ENCODE peak calls at places on chromosomes 13 and 19, in five cellular contexts. K is fibroblast of the aortic adventitia, A is GM10248, W is AG09319, T is mammary epithelial cell. F is an unnamed sample.

GRCh38 chr13:77565635-77566034 is 30.1 kb downstream of the SCEL start:
- DNase-seq in T (peak; percentile 16), K (peak; percentile 59), A (peak; percentile 34), W (no peak), F (no peak)

GRCh38 chr19:5340637-5341447 is at the start of gene PTPRS:
- DNase-seq in W (peak; percentile 32), A (peak; percentile 84), T (peak; percentile 69), K (peak; percentile 60), F (peak; percentile 95)

GRCh38 chr13:60178327-60178726 is 14.6 kb upstream of the DIAPH3 start:
- DNase-seq in K (no peak), T (no peak), W (no peak), A (no peak), F (no peak)

GRCh38 chr13:109253316-109253715 is 533.1 kb downstream of the IRS2 start:
- DNase-seq in A (no peak), W (no peak), K (no peak), T (no peak), F (no peak)

GRCh38 chr19:38736413-38737280 is 7.6 kb downstream of the CAPN12 start:
- DNase-seq in A (peak; percentile 91), T (peak; percentile 36), W (no peak), K (no peak), F (no peak)

GRCh38 chr13:54647275-54647674 is 1618.7 kb downstream of the OLFM4 start:
- DNase-seq in T (no peak), K (no peak), W (no peak), A (no peak), F (no peak)

GRCh38 chr13:101149735-101150380 is 266.4 kb downstream of the NALCN start:
- DNase-seq in K (peak; percentile 59), A (no peak), W (peak; percentile 11), T (peak; percentile 6), F (no peak)

GRCh38 chr13:34128661-34129060 is 310.7 kb downstream of the RFC3 start:
- DNase-seq in A (no peak), K (no peak), W (no peak), T (no peak), F (no peak)

GRCh38 chr13:50800091-50800739 is 43.3 kb downstream of the DLEU7 start:
- DNase-seq in W (no peak), T (no peak), K (no peak), A (no peak), F (no peak)

GRCh38 chr19:51726049-51726448 is 2.3 kb upstream of the HAS1 start:
- DNase-seq in K (peak; percentile 87), T (peak; percentile 100), A (no peak), W (peak; percentile 40), F (no peak)

GRCh38 chr19:49889687-49890348 is 6.9 kb downstream of the IL4I1 start:
- DNase-seq in K (peak; percentile 63), W (no peak), T (peak; percentile 51), A (peak; percentile 60), F (no peak)

GRCh38 chr19:7556696-7557315 is 21.3 kb downstream of the PNPLA6 start:
- DNase-seq in A (no peak), T (no peak), K (no peak), W (no peak), F (no peak)

GRCh38 chr19:35793381-35794165 is 18.2 kb downstream of the ARHGAP33 start:
- DNase-seq in T (no peak), W (no peak), A (no peak), K (peak; percentile 50), F (no peak)

GRCh38 chr13:107866007-107866665 is 349.2 kb downstream of the LIG4 start:
- DNase-seq in K (no peak), A (no peak), W (no peak), T (peak; percentile 35), F (no peak)

GRCh38 chr13:59633290-59633689 is 530.4 kb downstream of the DIAPH3 start:
- DNase-seq in K (no peak), T (no peak), A (no peak), W (no peak), F (no peak)

GRCh38 chr19:11142528-11143171 is 12.9 kb downstream of the SPC24 start:
- DNase-seq in W (peak; percentile 90), K (peak; percentile 96), T (peak; percentile 88), A (no peak), F (peak; percentile 82)

GRCh38 chr13:57044910-57045309 is 95.8 kb upstream of the PRR20A start:
- DNase-seq in K (no peak), A (no peak), W (no peak), T (no peak), F (no peak)

GRCh38 chr19:33661336-33661735 is 39.6 kb downstream of the CHST8 start:
- DNase-seq in T (no peak), A (no peak), W (no peak), K (no peak), F (peak; percentile 32)

GRCh38 chr13:95636853-95637252 is 7.7 kb downstream of the DZIP1 start:
- DNase-seq in T (no peak), K (no peak), A (no peak), W (no peak), F (no peak)

GRCh38 chr13:97141564-97142005 is 80.5 kb upstream of the MBNL2 start:
- DNase-seq in T (peak; percentile 91), W (peak; percentile 23), K (peak; percentile 73), A (no peak), F (peak; percentile 48)

GRCh38 chr13:110758195-110758594 is 44.7 kb downstream of the ING1 start:
- DNase-seq in T (peak; percentile 19), K (peak; percentile 71), A (no peak), W (peak; percentile 18), F (no peak)

GRCh38 chr13:60229708-60230272 is 66.1 kb upstream of the DIAPH3 start:
- DNase-seq in K (peak; percentile 4), A (no peak), W (no peak), T (no peak), F (no peak)

GRCh38 chr13:111663505-111663904 is 343.1 kb downstream of the TEX29 start:
- DNase-seq in K (no peak), T (no peak), W (no peak), A (no peak), F (no peak)

GRCh38 chr19:18596752-18597157 is 8.2 kb downstream of the REX1BD start:
- DNase-seq in A (no peak), T (no peak), K (no peak), W (no peak), F (no peak)

GRCh38 chr13:68588623-68589022 is 1358.5 kb upstream of the PCDH9 start:
- DNase-seq in K (no peak), T (no peak), W (no peak), A (peak; percentile 2), F (no peak)

GRCh38 chr13:72514141-72514540 is 213.3 kb downstream of the MZT1 start:
- DNase-seq in W (no peak), K (no peak), A (no peak), T (no peak), F (no peak)

GRCh38 chr19:37954421-37954874 is 47.4 kb downstream of the SIPA1L3 start:
- DNase-seq in K (no peak), T (no peak), A (no peak), W (no peak), F (no peak)

GRCh38 chr19:495440-496332 is 600 bp upstream of the MADCAM1 start:
- DNase-seq in A (peak; percentile 54), T (no peak), W (no peak), K (peak; percentile 26), F (peak; percentile 66)

GRCh38 chr13:50798923-50799322 is 44.6 kb downstream of the DLEU7 start:
- DNase-seq in T (peak; percentile 63), W (no peak), A (no peak), K (peak; percentile 65), F (no peak)

GRCh38 chr19:14088634-14089411 is 1.7 kb downstream of the SAMD1 start:
- DNase-seq in K (no peak), T (no peak), W (no peak), A (no peak), F (no peak)

GRCh38 chr19:40713939-40714338 is 2.7 kb downstream of the COQ8B start:
- DNase-seq in W (no peak), K (no peak), T (no peak), A (no peak), F (no peak)

GRCh38 chr19:13946414-13946813 is 5.9 kb upstream of the DCAF15 start:
- DNase-seq in W (no peak), A (no peak), T (peak; percentile 92), K (no peak), F (no peak)

GRCh38 chr13:111005808-111006494 is 91.1 kb upstream of the ANKRD10 start:
- DNase-seq in T (no peak), W (no peak), A (no peak), K (peak; percentile 65), F (no peak)

GRCh38 chr13:40401911-40402776 is 264.3 kb downstream of the FOXO1 start:
- DNase-seq in T (peak; percentile 89), A (peak; percentile 79), K (peak; percentile 96), W (peak; percentile 89), F (peak; percentile 56)

GRCh38 chr19:40530091-40530901 is 46.4 kb upstream of the SHKBP1 start:
- DNase-seq in A (peak; percentile 45), T (no peak), W (no peak), K (no peak), F (peak; percentile 53)

GRCh38 chr19:50332264-50333038 is 3.3 kb upstream of the KCNC3 start:
- DNase-seq in W (no peak), T (no peak), K (no peak), A (no peak), F (peak; percentile 59)

GRCh38 chr13:40403509-40404241 is 262.8 kb downstream of the FOXO1 start:
- DNase-seq in K (no peak), A (no peak), T (no peak), W (no peak), F (no peak)

GRCh38 chr19:44603201-44603945 is 10.0 kb upstream of the IGSF23 start:
- DNase-seq in T (no peak), W (peak; percentile 85), K (peak; percentile 93), A (no peak), F (no peak)

GRCh38 chr13:51638497-51638871 is 54.2 kb downstream of the WDFY2 start:
- DNase-seq in A (no peak), W (no peak), K (peak; percentile 63), T (peak; percentile 43), F (no peak)

GRCh38 chr13:105410602-105411001 is 1124.9 kb downstream of the EFNB2 start:
- DNase-seq in A (no peak), K (peak; percentile 1), W (no peak), T (peak; percentile 53), F (no peak)
- TF ChIP-seq CTCF in A (peak; percentile 42), K (peak; percentile 30), W (peak; percentile 34), T (peak; percentile 91), F (peak; percentile 39)

GRCh38 chr13:67048084-67048792 is 181.9 kb downstream of the PCDH9 start:
- DNase-seq in A (peak; percentile 1), T (peak; percentile 9), W (no peak), K (peak; percentile 84), F (no peak)
- TF ChIP-seq CTCF in A (no peak), T (no peak), W (no peak), K (peak; percentile 23), F (no peak)

GRCh38 chr19:45745606-45746005 is 12.4 kb downstream of the MEIOSIN start:
- DNase-seq in W (no peak), A (no peak), T (no peak), K (no peak), F (no peak)

GRCh38 chr19:45742969-45743368 is 9.7 kb downstream of the MEIOSIN start:
- DNase-seq in W (no peak), T (no peak), A (no peak), K (no peak), F (no peak)

GRCh38 chr19:45739498-45740439 is 6.5 kb downstream of the MEIOSIN start:
- DNase-seq in K (no peak), T (no peak), W (no peak), A (no peak), F (no peak)
- TF ChIP-seq CTCF in K (no peak), T (no peak), W (no peak), A (no peak), F (no peak)

GRCh38 chr19:1843646-1844394 is 4.5 kb downstream of the REXO1 start:
- DNase-seq in T (no peak), W (no peak), A (no peak), K (no peak), F (no peak)
- TF ChIP-seq CTCF in T (peak; percentile 7), W (no peak), A (no peak), K (no peak), F (no peak)

F was measured in mesothelial cell of epicardium.